ENCODE peak calls at places on chromosomes 4 and X, in seven cellular contexts. One of them, this sample, is unnamed. For H3K4me1, the result is how much of the 10 kb centered on the place peaks cover.

GRCh38 chrX:19863237-19864223 is 23.9 kb downstream of the SH3KBP1 start:
- DNase-seq in CD8-positive, alpha-beta memory T cell: no peak
- DNase-seq in foreskin keratinocyte: no peak
- DNase-seq in naive thymus-derived CD4-positive, alpha-beta T cell: no peak
- DNase-seq in mesendoderm: no peak
- DNase-seq in stomach: no peak
- DNase-seq in H1: no peak
- DNase-seq in this sample: no peak

GRCh38 chrX:34915463-34916225 is 27.0 kb upstream of the FAM47B start:
- DNase-seq in stomach: no peak
- DNase-seq in mesendoderm: no peak
- DNase-seq in naive thymus-derived CD4-positive, alpha-beta T cell: no peak
- DNase-seq in foreskin keratinocyte: peak
- DNase-seq in H1: no peak
- DNase-seq in CD8-positive, alpha-beta memory T cell: no peak
- DNase-seq in this sample: peak

GRCh38 chr4:100113732-100114131 is 76.5 kb downstream of the DDIT4L start:
- DNase-seq in foreskin keratinocyte: no peak
- DNase-seq in H1: no peak
- DNase-seq in CD8-positive, alpha-beta memory T cell: no peak
- DNase-seq in mesendoderm: no peak
- DNase-seq in naive thymus-derived CD4-positive, alpha-beta T cell: no peak
- DNase-seq in stomach: no peak
- DNase-seq in this sample: no peak

GRCh38 chrX:111052478-111052877 is 43.5 kb upstream of the PAK3 start:
- DNase-seq in mesendoderm: no peak
- DNase-seq in CD8-positive, alpha-beta memory T cell: no peak
- DNase-seq in foreskin keratinocyte: no peak
- DNase-seq in naive thymus-derived CD4-positive, alpha-beta T cell: peak
- DNase-seq in stomach: no peak
- DNase-seq in H1: no peak
- DNase-seq in this sample: no peak

GRCh38 chr4:52833941-52834525 is 28.1 kb upstream of the RASL11B start:
- DNase-seq in foreskin keratinocyte: no peak
- DNase-seq in mesendoderm: peak
- DNase-seq in CD8-positive, alpha-beta memory T cell: no peak
- DNase-seq in naive thymus-derived CD4-positive, alpha-beta T cell: no peak
- DNase-seq in H1: no peak
- DNase-seq in stomach: no peak
- DNase-seq in this sample: no peak

GRCh38 chr4:25457053-25457715 is 80.1 kb downstream of the ANAPC4 start:
- DNase-seq in H1: no peak
- DNase-seq in mesendoderm: peak
- DNase-seq in naive thymus-derived CD4-positive, alpha-beta T cell: no peak
- DNase-seq in foreskin keratinocyte: no peak
- DNase-seq in stomach: no peak
- DNase-seq in CD8-positive, alpha-beta memory T cell: no peak
- DNase-seq in this sample: no peak

GRCh38 chr4:140046573-140046972 is 107.4 kb downstream of the MAML3 start:
- DNase-seq in foreskin keratinocyte: no peak
- DNase-seq in stomach: no peak
- DNase-seq in mesendoderm: peak
- DNase-seq in H1: no peak
- DNase-seq in naive thymus-derived CD4-positive, alpha-beta T cell: no peak
- DNase-seq in CD8-positive, alpha-beta memory T cell: no peak
- DNase-seq in this sample: no peak

GRCh38 chr4:98126141-98126540 is 17.1 kb downstream of the STPG2 start:
- DNase-seq in stomach: no peak
- DNase-seq in foreskin keratinocyte: no peak
- DNase-seq in H1: no peak
- DNase-seq in naive thymus-derived CD4-positive, alpha-beta T cell: no peak
- DNase-seq in CD8-positive, alpha-beta memory T cell: no peak
- DNase-seq in mesendoderm: no peak
- DNase-seq in this sample: no peak

GRCh38 chr4:122914292-122914904 is 8.0 kb downstream of the NUDT6 start:
- DNase-seq in foreskin keratinocyte: no peak
- DNase-seq in H1: no peak
- DNase-seq in mesendoderm: no peak
- DNase-seq in CD8-positive, alpha-beta memory T cell: no peak
- DNase-seq in naive thymus-derived CD4-positive, alpha-beta T cell: no peak
- DNase-seq in stomach: no peak
- DNase-seq in this sample: peak

GRCh38 chr4:124262211-124263179 is 450.0 kb downstream of the ANKRD50 start:
- DNase-seq in H1: peak
- DNase-seq in mesendoderm: peak
- DNase-seq in CD8-positive, alpha-beta memory T cell: no peak
- DNase-seq in foreskin keratinocyte: peak
- DNase-seq in naive thymus-derived CD4-positive, alpha-beta T cell: peak
- DNase-seq in stomach: peak
- DNase-seq in this sample: peak

GRCh38 chr4:104385713-104386112 is 109.0 kb downstream of the CXXC4 start:
- DNase-seq in stomach: no peak
- DNase-seq in CD8-positive, alpha-beta memory T cell: no peak
- DNase-seq in naive thymus-derived CD4-positive, alpha-beta T cell: no peak
- DNase-seq in foreskin keratinocyte: no peak
- DNase-seq in mesendoderm: no peak
- DNase-seq in H1: no peak
- DNase-seq in this sample: no peak
- H3K4me1 ChIP-seq in stomach: under half
- H3K4me1 ChIP-seq in CD8-positive, alpha-beta memory T cell: under half
- H3K4me1 ChIP-seq in naive thymus-derived CD4-positive, alpha-beta T cell: under half
- H3K4me1 ChIP-seq in foreskin keratinocyte: under half
- H3K4me1 ChIP-seq in mesendoderm: under half
- H3K4me1 ChIP-seq in H1: under half
- H3K4me1 ChIP-seq in this sample: under half

GRCh38 chr4:89259435-89260028 is 48.1 kb downstream of the GPRIN3 start:
- DNase-seq in naive thymus-derived CD4-positive, alpha-beta T cell: no peak
- DNase-seq in foreskin keratinocyte: no peak
- DNase-seq in CD8-positive, alpha-beta memory T cell: no peak
- DNase-seq in stomach: no peak
- DNase-seq in mesendoderm: peak
- DNase-seq in H1: no peak
- DNase-seq in this sample: no peak
- H3K4me1 ChIP-seq in naive thymus-derived CD4-positive, alpha-beta T cell: under half
- H3K4me1 ChIP-seq in foreskin keratinocyte: under half
- H3K4me1 ChIP-seq in CD8-positive, alpha-beta memory T cell: half or more
- H3K4me1 ChIP-seq in stomach: under half
- H3K4me1 ChIP-seq in mesendoderm: under half
- H3K4me1 ChIP-seq in H1: under half
- H3K4me1 ChIP-seq in this sample: under half

GRCh38 chr4:113644398-113644797 is 117.1 kb downstream of the CAMK2D start:
- DNase-seq in naive thymus-derived CD4-positive, alpha-beta T cell: no peak
- DNase-seq in H1: no peak
- DNase-seq in stomach: no peak
- DNase-seq in foreskin keratinocyte: no peak
- DNase-seq in mesendoderm: no peak
- DNase-seq in CD8-positive, alpha-beta memory T cell: no peak
- DNase-seq in this sample: no peak
- H3K4me1 ChIP-seq in naive thymus-derived CD4-positive, alpha-beta T cell: under half
- H3K4me1 ChIP-seq in H1: under half
- H3K4me1 ChIP-seq in stomach: under half
- H3K4me1 ChIP-seq in foreskin keratinocyte: under half
- H3K4me1 ChIP-seq in mesendoderm: under half
- H3K4me1 ChIP-seq in CD8-positive, alpha-beta memory T cell: under half
- H3K4me1 ChIP-seq in this sample: under half

DNA sequence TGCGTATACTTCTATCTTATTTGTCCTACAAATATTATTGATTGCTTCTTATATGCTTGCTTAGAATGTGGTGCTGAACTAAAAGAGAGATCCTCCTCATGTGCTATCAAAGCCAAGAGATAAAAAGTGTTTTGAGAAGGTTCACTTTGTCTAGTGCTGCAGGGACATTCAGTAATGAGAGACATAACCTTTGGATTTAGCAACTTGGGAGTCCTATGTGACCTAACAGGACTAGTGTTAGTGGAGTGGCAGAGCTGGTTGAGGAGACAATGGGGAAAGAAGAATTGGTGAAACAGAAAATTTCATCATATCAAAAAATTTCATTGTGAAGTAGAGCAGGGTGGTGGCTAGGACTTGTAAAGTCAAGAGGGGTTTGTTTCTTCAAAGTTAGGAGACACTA is 117.0 kb downstream of the RAPGEF2 start:
- DNase-seq in mesendoderm: no peak
- DNase-seq in CD8-positive, alpha-beta memory T cell: no peak
- DNase-seq in stomach: no peak
- DNase-seq in H1: no peak
- DNase-seq in naive thymus-derived CD4-positive, alpha-beta T cell: no peak
- DNase-seq in foreskin keratinocyte: no peak
- DNase-seq in this sample: no peak
- H3K4me1 ChIP-seq in mesendoderm: under half
- H3K4me1 ChIP-seq in CD8-positive, alpha-beta memory T cell: under half
- H3K4me1 ChIP-seq in stomach: under half
- H3K4me1 ChIP-seq in H1: under half
- H3K4me1 ChIP-seq in naive thymus-derived CD4-positive, alpha-beta T cell: under half
- H3K4me1 ChIP-seq in foreskin keratinocyte: under half
- H3K4me1 ChIP-seq in this sample: under half

GRCh38 chr4:8200302-8200975 is 1.3 kb downstream of the SH3TC1 start:
- DNase-seq in H1: no peak
- DNase-seq in CD8-positive, alpha-beta memory T cell: no peak
- DNase-seq in stomach: peak
- DNase-seq in naive thymus-derived CD4-positive, alpha-beta T cell: peak
- DNase-seq in foreskin keratinocyte: no peak
- DNase-seq in mesendoderm: no peak
- DNase-seq in this sample: peak

GRCh38 chr4:8198206-8198905 is 734 bp upstream of the SH3TC1 start:
- DNase-seq in mesendoderm: no peak
- DNase-seq in CD8-positive, alpha-beta memory T cell: no peak
- DNase-seq in stomach: peak
- DNase-seq in foreskin keratinocyte: peak
- DNase-seq in naive thymus-derived CD4-positive, alpha-beta T cell: no peak
- DNase-seq in H1: no peak
- DNase-seq in this sample: peak

GRCh38 chr4:8198906-8199593 is at the start of gene SH3TC1:
- DNase-seq in H1: no peak
- DNase-seq in naive thymus-derived CD4-positive, alpha-beta T cell: peak
- DNase-seq in stomach: peak
- DNase-seq in foreskin keratinocyte: no peak
- DNase-seq in mesendoderm: no peak
- DNase-seq in CD8-positive, alpha-beta memory T cell: peak
- DNase-seq in this sample: peak

GRCh38 chr4:8201341-8201781 is 2.3 kb downstream of the SH3TC1 start:
- DNase-seq in stomach: no peak
- DNase-seq in CD8-positive, alpha-beta memory T cell: no peak
- DNase-seq in H1: no peak
- DNase-seq in mesendoderm: no peak
- DNase-seq in foreskin keratinocyte: no peak
- DNase-seq in naive thymus-derived CD4-positive, alpha-beta T cell: no peak
- DNase-seq in this sample: no peak

GRCh38 chr4:8199594-8200301 is 658 bp downstream of the SH3TC1 start:
- DNase-seq in foreskin keratinocyte: no peak
- DNase-seq in CD8-positive, alpha-beta memory T cell: no peak
- DNase-seq in H1: no peak
- DNase-seq in naive thymus-derived CD4-positive, alpha-beta T cell: peak
- DNase-seq in mesendoderm: no peak
- DNase-seq in stomach: peak
- DNase-seq in this sample: no peak
- H3K4me1 ChIP-seq in foreskin keratinocyte: under half
- H3K4me1 ChIP-seq in CD8-positive, alpha-beta memory T cell: under half
- H3K4me1 ChIP-seq in H1: under half
- H3K4me1 ChIP-seq in naive thymus-derived CD4-positive, alpha-beta T cell: under half
- H3K4me1 ChIP-seq in mesendoderm: under half
- H3K4me1 ChIP-seq in stomach: under half
- H3K4me1 ChIP-seq in this sample: under half

DNA sequence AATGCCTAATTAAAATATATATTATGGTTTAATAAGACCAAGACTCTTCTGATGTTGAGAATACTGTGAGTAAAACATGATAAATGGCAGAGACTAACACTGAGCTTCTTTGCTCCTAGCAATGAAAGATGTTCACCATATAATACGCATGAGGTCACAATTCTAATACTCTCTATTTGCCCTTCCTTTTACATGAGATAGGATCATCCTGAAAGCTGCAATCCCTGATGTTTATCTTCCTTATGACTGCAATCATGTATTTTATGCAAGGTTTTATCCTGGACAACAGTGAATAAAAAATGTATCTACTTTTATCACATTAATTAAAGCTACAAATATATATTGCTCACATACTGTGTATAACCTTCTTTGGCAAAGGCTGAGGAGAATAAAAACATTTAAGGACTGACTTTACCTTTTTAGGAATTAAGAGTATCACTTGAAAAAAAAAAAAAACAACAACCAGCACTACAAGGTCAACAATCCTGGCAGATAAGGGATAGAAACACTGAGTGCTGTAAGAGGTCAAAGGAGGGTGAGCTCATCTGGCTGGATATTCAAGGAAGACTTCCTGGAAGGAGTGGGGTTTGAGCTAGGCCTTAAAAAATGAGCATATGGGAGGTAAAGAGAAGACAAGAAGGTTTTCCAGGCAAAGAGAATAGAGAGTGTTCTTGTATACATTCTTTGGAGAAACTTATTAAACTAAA is 99.9 kb downstream of the AREG start:
- DNase-seq in H1: no peak
- DNase-seq in CD8-positive, alpha-beta memory T cell: no peak
- DNase-seq in mesendoderm: peak
- DNase-seq in stomach: no peak
- DNase-seq in naive thymus-derived CD4-positive, alpha-beta T cell: no peak
- DNase-seq in foreskin keratinocyte: no peak
- DNase-seq in this sample: peak
- H3K4me1 ChIP-seq in H1: under half
- H3K4me1 ChIP-seq in CD8-positive, alpha-beta memory T cell: under half
- H3K4me1 ChIP-seq in mesendoderm: under half
- H3K4me1 ChIP-seq in stomach: under half
- H3K4me1 ChIP-seq in naive thymus-derived CD4-positive, alpha-beta T cell: under half
- H3K4me1 ChIP-seq in foreskin keratinocyte: under half
- H3K4me1 ChIP-seq in this sample: under half